ENCODE peak calls at places on chromosomes 6 and 20, in eight cellular contexts. R is iris pigment epithelial cell, P is renal cortical epithelial cell, H is B cell, G is ecto neural progenitor cell, C is amniotic stem cell, X is progenitor cell of endocrine pancreas, M is GM06990. K is an unnamed sample.

GRCh38 chr6:136608991-136609390 is 58.8 kb upstream of the MAP7 start:
- DNase-seq in P (peak), C (peak), H (no peak), R (peak), M (no peak), X (no peak), G (no peak), K (no peak)

GRCh38 chr6:95686858-95687257 is 109.5 kb downstream of the MANEA start:
- DNase-seq in M (no peak), P (no peak), X (no peak), C (no peak), G (no peak), H (no peak), R (no peak), K (no peak)

GRCh38 chr20:59184880-59185447 is 21.3 kb downstream of the ZNF831 start:
- DNase-seq in C (no peak), P (no peak), G (no peak), H (no peak), R (no peak), X (no peak), M (no peak), K (no peak)

GRCh38 chr20:43731469-43731868 is 4.7 kb upstream of the GTSF1L start:
- DNase-seq in H (no peak), C (peak), X (no peak), R (peak), G (no peak), M (no peak), P (no peak), K (no peak)

GRCh38 chr20:36666181-36666740 is 20.3 kb upstream of the SLA2 start:
- DNase-seq in X (no peak), C (no peak), P (peak), M (no peak), G (no peak), H (no peak), R (peak), K (no peak)

GRCh38 chr6:106882601-106883518 is 91.7 kb downstream of the CD24 start:
- DNase-seq in X (no peak), H (no peak), R (no peak), C (no peak), M (no peak), G (no peak), P (peak), K (no peak)

GRCh38 chr6:13813621-13814175 is 659 bp downstream of the MCUR1 start:
- DNase-seq in P (peak), X (no peak), G (peak), C (peak), R (peak), M (no peak), H (no peak), K (peak)

GRCh38 chr6:10030942-10031537 is 383.8 kb downstream of the TFAP2A start:
- DNase-seq in M (no peak), P (peak), H (no peak), G (no peak), X (no peak), C (no peak), R (peak), K (no peak)

K was measured in 8988T.